ENCODE peak calls at places on chromosomes 4 and X, in nine cellular contexts. L is stimulated activated CD4-positive, alpha-beta T cell treated with anti-CD3 and anti-CD28 coated beads, Interleukin-15, amount 100 ng/mL, for 1 hour; U is T-helper 2 cell; T is WERI-Rb-1; Y is left ventricle myocardium inferior; H is tibial nerve; K is Panc1; R is activated CD4-positive, alpha-beta memory T cell treated with anti-CD3 and anti-CD28 coated beads for 36 hours; G is fibroblast of the conjunctiva. F is an unnamed sample.

GRCh38 chr4:8776366-8776765 is 95.3 kb downstream of the HMX1 start:
- DNase-seq in T (no peak), R (no peak), K (no peak), Y (no peak), L (no peak), G (no peak), U (no peak), H (no peak), F (no peak)

GRCh38 chr4:81065446-81065845 is 34.9 kb downstream of the BMP3 start:
- DNase-seq in G (no peak), Y (no peak), H (no peak), K (no peak), L (no peak), U (no peak), T (no peak), R (no peak), F (no peak)

GRCh38 chr4:168993724-168994510 is 16.1 kb downstream of the CBR4 start:
- DNase-seq in H (no peak), K (no peak), L (no peak), Y (no peak), T (peak), U (no peak), R (no peak), G (no peak), F (no peak)

GRCh38 chr4:74423101-74423500 is 21.8 kb upstream of the AREG start:
- DNase-seq in K (no peak), U (no peak), L (no peak), G (no peak), H (no peak), R (no peak), Y (peak), T (no peak), F (no peak)

GRCh38 chr4:117481742-117482141 is 396.4 kb upstream of the TRAM1L1 start:
- DNase-seq in U (no peak), G (no peak), H (no peak), R (no peak), T (no peak), L (no peak), K (no peak), Y (no peak), F (no peak)

GRCh38 chr4:113607147-113607720 is 154.3 kb downstream of the CAMK2D start:
- DNase-seq in Y (no peak), H (no peak), R (no peak), K (no peak), G (no peak), U (no peak), L (no peak), T (no peak), F (no peak)

GRCh38 chr4:6019316-6020263 is 1.4 kb upstream of the C4orf50 start:
- DNase-seq in K (peak), U (no peak), Y (no peak), G (peak), T (peak), L (no peak), H (peak), R (peak), F (peak)

GRCh38 chrX:150683536-150684146 is 9.6 kb upstream of the MTMR1 start:
- DNase-seq in H (no peak), K (no peak), Y (no peak), L (no peak), G (peak), R (no peak), U (no peak), T (peak), F (no peak)

GRCh38 chr4:8778301-8778700 is 93.3 kb downstream of the HMX1 start:
- DNase-seq in U (no peak), T (no peak), K (no peak), G (no peak), H (no peak), R (no peak), Y (no peak), L (no peak), F (no peak)

GRCh38 chr4:86664959-86665358 is 70.8 kb downstream of the PTPN13 start:
- DNase-seq in Y (no peak), U (no peak), K (no peak), G (peak), R (no peak), H (no peak), T (no peak), L (no peak), F (no peak)

GRCh38 chrX:9873952-9874351 is 87.7 kb downstream of the SHROOM2 start:
- DNase-seq in R (peak), L (no peak), H (no peak), K (peak), T (peak), G (no peak), U (peak), Y (no peak), F (peak)

GRCh38 chr4:61528595-61528994 is 328.5 kb downstream of the ADGRL3 start:
- DNase-seq in T (no peak), K (no peak), H (no peak), R (no peak), U (no peak), L (no peak), Y (no peak), G (no peak), F (no peak)

GRCh38 chr4:38131371-38132139 is 171.4 kb downstream of the PTTG2 start:
- DNase-seq in U (peak), T (peak), H (peak), G (no peak), R (peak), L (peak), K (no peak), Y (no peak), F (no peak)

GRCh38 chr4:56261027-56261426 is 126.3 kb downstream of the AASDH start:
- DNase-seq in H (no peak), R (peak), G (no peak), Y (no peak), K (no peak), U (no peak), T (no peak), L (no peak), F (peak)

GRCh38 chr4:1721666-1722550 is 587 bp downstream of the TACC3 start:
- DNase-seq in R (peak), H (no peak), Y (no peak), K (no peak), G (no peak), L (no peak), U (no peak), T (no peak), F (no peak)

GRCh38 chrX:119784747-119785446 is 6.5 kb downstream of the RPL39 start:
- DNase-seq in R (peak), T (peak), H (no peak), U (peak), G (no peak), Y (no peak), L (no peak), K (peak), F (no peak)

GRCh38 chr4:101682946-101683345 is 107.6 kb upstream of the BANK1 start:
- DNase-seq in U (no peak), H (no peak), R (no peak), Y (no peak), T (no peak), G (no peak), L (no peak), K (no peak), F (no peak)

GRCh38 chr4:70405765-70406164 is 8.0 kb downstream of the OPRPN start:
- DNase-seq in U (no peak), G (no peak), H (no peak), R (no peak), K (no peak), Y (no peak), T (no peak), L (no peak), F (no peak)

GRCh38 chr4:5710962-5711478 is at the start of gene EVC:
- DNase-seq in K (no peak), H (peak), G (peak), T (peak), L (no peak), Y (peak), U (peak), R (peak), F (peak)

GRCh38 chr4:137510866-137511265 is 21.4 kb downstream of the PCDH18 start:
- DNase-seq in K (no peak), L (no peak), T (no peak), G (peak), Y (no peak), H (no peak), R (no peak), U (no peak), F (peak)

GRCh38 chr4:142404191-142404611 is 441.9 kb downstream of the INPP4B start:
- DNase-seq in L (no peak), G (peak), T (no peak), H (no peak), K (no peak), Y (no peak), U (no peak), R (peak), F (no peak)

GRCh38 chrX:320126-320783 is 1.7 kb upstream of the GTPBP6 start:
- DNase-seq in R (peak), H (no peak), Y (peak), K (no peak), L (no peak), U (no peak), T (peak), G (no peak), F (no peak)

GRCh38 chr4:144355809-144356757 is 215.6 kb upstream of the GYPA start:
- DNase-seq in T (peak), U (no peak), G (peak), Y (no peak), K (peak), L (no peak), R (peak), H (peak), F (peak)

GRCh38 chr4:168162604-168163003 is 70.3 kb downstream of the ANXA10 start:
- DNase-seq in K (no peak), Y (no peak), T (no peak), U (no peak), L (no peak), H (no peak), R (no peak), G (no peak), F (no peak)

GRCh38 chr4:143782521-143782920 is 82.0 kb upstream of the FREM3 start:
- DNase-seq in U (no peak), T (no peak), Y (no peak), K (no peak), G (no peak), H (no peak), L (no peak), R (no peak), F (no peak)

F was measured in Ammon's horn.